ENCODE peak calls at places on chromosomes 7 and 10, in five cellular contexts. G is colonic mucosa, R is HFF-Myc, L is A673, Q is coronary artery. O is an unnamed sample.

GRCh38 chr7:13282377-13282980 is 595.0 kb downstream of the ARL4A start:
- DNase-seq in L (peak), G (no peak), R (no peak), Q (no peak), O (no peak)

GRCh38 chr10:14661818-14662217 is 112.9 kb downstream of the FAM107B start:
- DNase-seq in Q (no peak), G (no peak), L (no peak), R (no peak), O (no peak)

GRCh38 chr10:69407621-69408301 is 9.0 kb downstream of the TACR2 start:
- DNase-seq in G (no peak), R (no peak), Q (no peak), L (peak), O (no peak)

GRCh38 chr7:117445206-117445605 is 17.9 kb upstream of the ASZ1 start:
- DNase-seq in G (no peak), L (no peak), R (no peak), Q (no peak), O (no peak)

GRCh38 chr7:128405345-128406146 is 4.2 kb downstream of the IMPDH1 start:
- DNase-seq in G (peak), R (no peak), L (peak), Q (no peak), O (no peak)

GRCh38 chr7:148914208-148914777 is 30.2 kb upstream of the EZH2 start:
- DNase-seq in R (no peak), L (peak), G (no peak), Q (no peak), O (no peak)

GRCh38 chr7:150388709-150389531 is 9.8 kb downstream of the ZNF775 start:
- DNase-seq in Q (no peak), G (peak), L (no peak), R (no peak), O (no peak)

GRCh38 chr7:2707481-2707880 is 19.5 kb downstream of the AMZ1 start:
- DNase-seq in G (no peak), L (no peak), R (no peak), Q (no peak), O (no peak)

GRCh38 chr7:106797937-106798336 is 67.1 kb upstream of the PIK3CG start:
- DNase-seq in R (no peak), Q (no peak), G (no peak), L (no peak), O (no peak)

GRCh38 chr7:38506756-38507155 is 124.4 kb downstream of the AMPH start:
- DNase-seq in L (no peak), Q (no peak), R (peak), G (no peak), O (no peak)

GRCh38 chr7:7944619-7945282 is 23.8 kb upstream of the GLCCI1 start:
- DNase-seq in G (no peak), Q (no peak), R (no peak), L (no peak), O (no peak)

GRCh38 chr10:24503627-24504320 is 219.9 kb downstream of the ARHGAP21 start:
- DNase-seq in Q (no peak), G (peak), L (peak), R (no peak), O (no peak)

GRCh38 chr7:148622887-148623585 is 32.5 kb downstream of the C7orf33 start:
- DNase-seq in R (no peak), L (no peak), Q (no peak), G (no peak), O (no peak)

GRCh38 chr7:20188551-20188950 is 28.6 kb downstream of the MACC1 start:
- DNase-seq in L (no peak), G (no peak), Q (no peak), R (no peak), O (no peak)

GRCh38 chr10:21826725-21827124 is 176.8 kb downstream of the DNAJC1 start:
- DNase-seq in Q (no peak), R (no peak), G (no peak), L (no peak), O (no peak)

GRCh38 chr10:22103701-22104100 is 100.2 kb upstream of the DNAJC1 start:
- DNase-seq in L (peak), Q (no peak), G (no peak), R (no peak), O (no peak)

GRCh38 chr7:389911-390601 is 100.1 kb downstream of the FOXL3 start:
- DNase-seq in R (no peak), G (peak), Q (peak), L (no peak), O (no peak)

GRCh38 chr10:29056729-29057128 is 232.1 kb upstream of the LYZL1 start:
- DNase-seq in R (no peak), L (no peak), Q (no peak), G (no peak), O (no peak)

GRCh38 chr7:22675917-22676343 is 51.1 kb upstream of the IL6 start:
- DNase-seq in G (no peak), Q (no peak), R (peak), L (peak), O (no peak)

GRCh38 chr7:149713061-149713730 is 60.2 kb downstream of the ZNF467 start:
- DNase-seq in R (no peak), G (no peak), L (no peak), Q (no peak), O (peak)

GRCh38 chr10:83075395-83076072 is 1063.8 kb upstream of the GHITM start:
- DNase-seq in R (no peak), L (no peak), Q (no peak), G (no peak), O (no peak)

GRCh38 chr7:1569016-1569415 is 816 bp downstream of the PSMG3 start:
- DNase-seq in L (peak), R (no peak), Q (no peak), G (peak), O (no peak)

GRCh38 chr7:43135129-43135528 is 22.7 kb downstream of the HECW1 start:
- DNase-seq in R (no peak), Q (no peak), L (no peak), G (no peak), O (no peak)

GRCh38 chr10:103651783-103652476 is 158.4 kb downstream of the NEURL1 start:
- DNase-seq in L (no peak), R (no peak), Q (no peak), G (peak), O (no peak)

GRCh38 chr7:50982626-50983025 is 199.9 kb upstream of the GRB10 start:
- DNase-seq in Q (no peak), R (no peak), L (no peak), G (no peak), O (no peak)
- TF ChIP-seq CTCF in Q (no peak), R (peak), L (no peak), G (no peak), O (no peak)

GRCh38 chr10:35224045-35224740 is 97.5 kb downstream of the CREM start:
- DNase-seq in G (no peak), Q (no peak), L (no peak), R (no peak), O (no peak)

GRCh38 chr10:35231646-35232045 is 104.7 kb upstream of the CCNY start:
- DNase-seq in Q (no peak), G (no peak), L (no peak), R (no peak), O (no peak)

GRCh38 chr10:35225204-35225603 is 98.6 kb downstream of the CREM start:
- DNase-seq in G (no peak), L (peak), Q (no peak), R (no peak), O (no peak)

GRCh38 chr10:35226507-35226906 is 99.9 kb downstream of the CREM start:
- DNase-seq in Q (no peak), L (no peak), R (no peak), G (no peak), O (no peak)

DNA sequence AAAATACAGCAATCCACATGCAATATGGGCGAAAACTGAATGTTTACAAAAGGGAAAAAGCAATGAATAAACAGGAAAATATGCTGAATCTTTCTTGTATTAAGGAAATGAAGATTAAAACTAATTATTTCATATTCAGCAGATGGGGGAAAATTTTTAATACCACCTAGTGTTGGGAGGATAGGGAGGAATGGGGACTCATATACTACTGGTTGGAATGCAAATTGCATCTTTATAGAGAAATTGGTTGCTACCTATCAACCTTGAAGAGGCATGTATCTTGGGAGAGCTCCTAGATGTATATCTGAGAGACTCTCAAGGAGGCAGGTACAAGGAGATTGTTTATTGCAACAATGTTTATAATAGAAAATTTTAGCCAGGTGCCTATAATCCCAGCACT is 101.4 kb downstream of the CREM start:
- DNase-seq in Q (no peak), G (no peak), L (no peak), R (no peak), O (no peak)
- TF ChIP-seq CTCF in Q (no peak), G (no peak), L (no peak), R (no peak), O (no peak)

GRCh38 chr10:106636781-106637491 is 527.6 kb downstream of the SORCS1 start:
- DNase-seq in L (peak), R (no peak), Q (no peak), G (no peak), O (no peak)
- TF ChIP-seq CTCF in L (no peak), R (no peak), Q (no peak), G (no peak), O (no peak)

GRCh38 chr10:35780970-35781642 is 139.0 kb upstream of the FZD8 start:
- DNase-seq in Q (no peak), G (no peak), R (no peak), L (peak), O (no peak)
- TF ChIP-seq CTCF in Q (no peak), G (no peak), R (no peak), L (peak), O (no peak)

DNA sequence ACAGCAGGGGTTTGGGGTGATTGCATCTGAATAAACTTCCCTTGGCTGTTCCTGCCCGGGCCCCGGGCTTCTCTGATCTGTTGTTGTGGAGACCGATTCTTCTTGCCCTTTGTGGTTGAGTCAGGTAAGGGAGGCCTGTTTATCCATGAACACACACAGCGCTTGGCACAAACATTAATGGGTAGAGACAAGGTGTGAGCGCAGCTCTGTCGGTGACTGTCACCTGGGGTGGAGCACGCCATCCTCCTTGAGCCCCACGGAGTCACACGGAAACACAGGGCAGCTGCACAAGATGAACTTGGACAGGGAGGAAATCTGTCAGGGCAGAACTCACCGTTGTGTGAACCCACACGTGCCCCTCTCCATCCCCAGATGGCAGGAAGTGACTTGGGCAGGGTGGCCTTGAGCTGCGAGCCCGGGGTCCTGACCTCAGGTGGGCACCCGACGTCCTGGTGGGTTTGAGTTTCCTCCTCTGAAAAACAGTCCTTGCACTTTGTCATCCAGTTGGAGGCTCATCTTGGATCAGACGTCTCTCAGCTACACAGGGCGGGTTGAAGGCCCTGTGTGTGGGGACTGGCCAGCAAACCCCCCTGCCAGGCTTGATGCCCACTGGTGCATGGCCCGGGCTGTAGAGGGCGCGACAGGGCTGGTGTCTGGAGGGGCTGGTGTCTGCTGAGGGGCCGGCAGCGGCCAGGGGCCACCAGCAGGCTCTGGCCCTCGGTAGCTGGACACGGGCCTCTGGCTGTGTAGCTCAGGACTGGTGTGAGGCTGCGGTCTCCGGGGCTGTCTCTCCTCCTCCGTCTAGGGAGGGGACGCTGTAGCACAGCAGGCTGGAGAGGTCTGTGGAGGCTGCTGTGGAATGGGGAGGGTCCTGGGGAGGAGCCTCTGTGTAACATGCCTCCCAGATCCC is 24.2 kb upstream of the SHH start:
- DNase-seq in G (no peak), Q (no peak), R (no peak), L (no peak), O (no peak)
- TF ChIP-seq CTCF in G (no peak), Q (no peak), R (no peak), L (no peak), O (no peak)

DNA sequence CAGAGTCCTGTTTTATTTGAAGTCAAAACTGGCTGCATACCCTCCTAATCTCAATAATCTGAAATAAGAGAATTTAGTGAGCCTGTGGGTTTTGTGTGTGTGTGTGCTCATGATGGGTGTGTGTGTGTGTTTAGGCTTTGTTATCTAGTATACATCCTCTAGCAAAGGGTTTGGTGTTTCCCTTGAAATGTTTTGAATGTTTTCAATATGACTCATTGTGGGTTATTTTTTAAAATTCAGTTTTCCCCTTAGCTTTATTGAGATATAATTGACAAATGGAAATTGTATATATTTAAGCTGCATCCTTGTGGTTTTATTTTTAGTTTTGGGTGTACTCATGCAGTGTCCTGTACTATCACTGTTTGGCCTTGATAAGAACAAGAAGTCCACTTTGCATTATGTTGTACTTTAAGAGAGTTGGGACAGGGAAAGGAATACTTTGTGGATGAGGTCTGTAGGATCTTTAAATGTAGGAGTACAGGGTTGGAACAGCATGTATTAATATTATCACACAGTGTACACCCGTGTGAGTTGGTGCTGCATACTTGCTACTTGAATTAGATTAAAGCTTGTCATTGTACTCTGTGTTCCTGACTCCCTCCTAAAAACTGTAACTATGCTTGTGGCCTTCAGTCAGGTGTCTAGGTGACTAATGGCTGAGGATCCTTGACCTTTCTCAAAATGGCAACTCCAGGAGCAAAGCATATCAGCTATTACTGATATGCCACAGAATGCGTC is 58.3 kb downstream of the VCL start:
- DNase-seq in Q (no peak), R (no peak), L (no peak), G (no peak), O (no peak)
- TF ChIP-seq CTCF in Q (no peak), R (no peak), L (no peak), G (no peak), O (no peak)

DNA sequence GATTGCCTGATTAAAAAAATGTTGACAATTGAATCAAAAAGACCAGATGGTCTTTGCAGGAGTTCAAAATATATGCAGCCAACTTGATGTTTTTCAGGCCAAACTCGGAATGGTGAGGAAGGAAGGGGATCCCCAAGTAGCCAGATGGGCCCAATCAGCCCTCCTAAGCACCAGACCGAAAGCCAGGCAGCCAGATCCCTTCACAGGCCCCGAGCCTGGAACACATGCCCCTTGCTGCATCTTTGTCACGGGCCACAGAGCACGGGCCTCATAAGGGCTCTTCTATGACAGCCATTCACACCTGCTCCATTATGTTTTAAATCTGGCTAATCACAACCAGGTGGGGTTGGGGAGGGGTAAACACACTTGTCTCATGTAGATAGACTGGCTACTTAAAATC is 31.7 kb downstream of the SCRN1 start:
- DNase-seq in G (no peak), L (no peak), R (no peak), Q (no peak), O (no peak)
- TF ChIP-seq CTCF in G (no peak), L (no peak), R (no peak), Q (no peak), O (no peak)